ENCODE peak calls at places on chromosome X, in five cellular contexts. C is ovary, B is HepG2, Q is stomach, L is suprapubic skin. T is an unnamed sample.
A peak's percentile ranks its signal among the peaks of the same experiment; 100 is the strongest.

GRCh38 chrX:106698693-106699092 is 27.8 kb upstream of the RNF128 start:
- DNase-seq in C (no peak), B (no peak), Q (no peak), L (no peak), T (no peak)

GRCh38 chrX:54788446-54788845 is 9.6 kb downstream of the ITIH6 start:
- DNase-seq in C (no peak), B (no peak), Q (no peak), L (no peak), T (no peak)

GRCh38 chrX:40061871-40062524 is 35.8 kb downstream of the BCOR start:
- DNase-seq in C (no peak), B (no peak), Q (no peak), L (no peak), T (no peak)

GRCh38 chrX:113390531-113390930 is 549.9 kb upstream of the AMOT start:
- DNase-seq in C (no peak), B (no peak), Q (no peak), L (no peak), T (no peak)

GRCh38 chrX:100328342-100328741 is 81.7 kb downstream of the PCDH19 start:
- DNase-seq in C (no peak), B (no peak), Q (no peak), L (no peak), T (no peak)

GRCh38 chrX:56783450-56783831 is 54.4 kb downstream of the NBDY start:
- DNase-seq in C (peak; percentile 90), B (no peak), Q (peak; percentile 77), L (peak; percentile 85), T (peak; percentile 87)

GRCh38 chrX:2425281-2426071 is 75.3 kb downstream of the DHRSX start:
- DNase-seq in C (no peak), B (peak; percentile 10), Q (no peak), L (no peak), T (no peak)

GRCh38 chrX:7191681-7192110 is 43.7 kb upstream of the PUDP start:
- DNase-seq in C (no peak), B (peak; percentile 5), Q (no peak), L (no peak), T (no peak)

GRCh38 chrX:75181721-75182120 is 25.6 kb upstream of the ABCB7 start:
- DNase-seq in C (no peak), B (no peak), Q (no peak), L (no peak), T (no peak)

GRCh38 chrX:1480082-1480785 is 27.5 kb upstream of the ASMTL start:
- DNase-seq in C (no peak), B (no peak), Q (no peak), L (peak; percentile 17), T (no peak)

GRCh38 chrX:39773923-39774803 is 323.6 kb downstream of the BCOR start:
- DNase-seq in C (no peak), B (no peak), Q (no peak), L (no peak), T (no peak)

GRCh38 chrX:52933213-52933612 is 25.1 kb downstream of the FAM156A start:
- DNase-seq in C (no peak), B (no peak), Q (no peak), L (no peak), T (no peak)

GRCh38 chrX:79330022-79330421 is 37.1 kb downstream of the ITM2A start:
- DNase-seq in C (no peak), B (no peak), Q (no peak), L (no peak), T (no peak)

GRCh38 chrX:16828126-16828908 is 41.8 kb downstream of the RBBP7 start:
- DNase-seq in C (no peak), B (no peak), Q (no peak), L (no peak), T (peak; percentile 13)

GRCh38 chrX:281166-281999 is at the start of gene PLCXD1:
- DNase-seq in C (peak; percentile 67), B (peak; percentile 85), Q (peak; percentile 32), L (peak; percentile 36), T (no peak)

GRCh38 chrX:118350715-118351114 is 4.8 kb downstream of the WDR44 start:
- DNase-seq in C (no peak), B (no peak), Q (no peak), L (no peak), T (no peak)
- H3K4me3 ChIP-seq in C (no peak overlapping the region), B (no peak overlapping the region), Q (no peak overlapping the region), L (no peak overlapping the region), T (no peak overlapping the region)

GRCh38 chrX:131704136-131704695 is 160.3 kb downstream of the OR13H1 start:
- DNase-seq in C (peak; percentile 92), B (no peak), Q (peak; percentile 91), L (peak; percentile 92), T (peak; percentile 93)
- H3K4me1 ChIP-seq in C (no peaks in the 10 kb centered on the region), B (no peaks in the 10 kb centered on the region), Q (peaks cover 5% of the 10 kb centered on the region), L (no peaks in the 10 kb centered on the region), T (no peaks in the 10 kb centered on the region)

GRCh38 chrX:111829345-111829744 is 46.6 kb upstream of the TRPC5OS start:
- DNase-seq in C (no peak), B (no peak), Q (no peak), L (no peak), T (no peak)

GRCh38 chrX:111830561-111830960 is 45.4 kb upstream of the TRPC5OS start:
- DNase-seq in C (no peak), B (no peak), Q (no peak), L (no peak), T (no peak)
- TF ChIP-seq EP300 in C (no peak), B (no peak), Q (no peak), L (no peak), T (no peak)

GRCh38 chrX:37378830-37379229 is 29.7 kb downstream of the PRRG1 start:
- DNase-seq in C (no peak), B (no peak), Q (no peak), L (no peak), T (no peak)
- H3K4me3 ChIP-seq in C (no peak overlapping the region), B (no peak overlapping the region), Q (no peak overlapping the region), L (no peak overlapping the region), T (no peak overlapping the region)

GRCh38 chrX:153473126-153473525 is 2.8 kb upstream of the HAUS7 start:
- DNase-seq in C (no peak), B (no peak), Q (no peak), L (no peak), T (no peak)
- H3K4me1 ChIP-seq in C (peaks cover 10% of the 10 kb centered on the region), B (peaks cover 22% of the 10 kb centered on the region), Q (peaks cover 30% of the 10 kb centered on the region), L (peaks cover 51% of the 10 kb centered on the region), T (peaks cover 6% of the 10 kb centered on the region)

DNA sequence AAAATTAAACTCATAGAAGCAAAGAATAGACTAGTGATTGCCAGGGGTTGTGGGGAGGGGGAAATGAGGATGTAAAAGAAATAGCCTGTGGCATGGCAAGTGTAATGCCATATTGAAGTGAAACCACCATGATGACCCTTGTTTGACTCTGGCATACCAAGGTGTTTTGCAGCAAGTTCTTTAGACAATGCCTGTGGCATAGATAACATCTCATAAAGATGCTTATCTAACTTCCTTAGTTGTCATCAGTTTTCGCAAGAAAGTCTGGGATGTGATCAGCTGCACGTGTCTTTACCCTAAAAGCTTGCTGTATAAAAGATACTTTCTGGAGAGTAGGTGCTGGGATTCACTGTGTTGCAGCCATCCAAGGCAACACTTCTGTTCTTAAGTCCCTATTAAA is 176.1 kb upstream of the MAGEB16 start:
- DNase-seq in C (no peak), B (no peak), Q (no peak), L (no peak), T (no peak)
- TF ChIP-seq EP300 in C (no peak), B (no peak), Q (no peak), L (no peak), T (no peak)

GRCh38 chrX:45801554-45801953 is 600.9 kb upstream of the DIPK2B start:
- DNase-seq in C (no peak), B (no peak), Q (no peak), L (no peak), T (no peak)

GRCh38 chrX:45803383-45803921 is 602.8 kb upstream of the DIPK2B start:
- DNase-seq in C (no peak), B (no peak), Q (no peak), L (no peak), T (no peak)

GRCh38 chrX:45811307-45811706 is 610.6 kb upstream of the DIPK2B start:
- DNase-seq in C (no peak), B (no peak), Q (no peak), L (no peak), T (no peak)

GRCh38 chrX:45807572-45808425 is 607.1 kb upstream of the DIPK2B start:
- DNase-seq in C (no peak), B (no peak), Q (no peak), L (no peak), T (no peak)

DNA sequence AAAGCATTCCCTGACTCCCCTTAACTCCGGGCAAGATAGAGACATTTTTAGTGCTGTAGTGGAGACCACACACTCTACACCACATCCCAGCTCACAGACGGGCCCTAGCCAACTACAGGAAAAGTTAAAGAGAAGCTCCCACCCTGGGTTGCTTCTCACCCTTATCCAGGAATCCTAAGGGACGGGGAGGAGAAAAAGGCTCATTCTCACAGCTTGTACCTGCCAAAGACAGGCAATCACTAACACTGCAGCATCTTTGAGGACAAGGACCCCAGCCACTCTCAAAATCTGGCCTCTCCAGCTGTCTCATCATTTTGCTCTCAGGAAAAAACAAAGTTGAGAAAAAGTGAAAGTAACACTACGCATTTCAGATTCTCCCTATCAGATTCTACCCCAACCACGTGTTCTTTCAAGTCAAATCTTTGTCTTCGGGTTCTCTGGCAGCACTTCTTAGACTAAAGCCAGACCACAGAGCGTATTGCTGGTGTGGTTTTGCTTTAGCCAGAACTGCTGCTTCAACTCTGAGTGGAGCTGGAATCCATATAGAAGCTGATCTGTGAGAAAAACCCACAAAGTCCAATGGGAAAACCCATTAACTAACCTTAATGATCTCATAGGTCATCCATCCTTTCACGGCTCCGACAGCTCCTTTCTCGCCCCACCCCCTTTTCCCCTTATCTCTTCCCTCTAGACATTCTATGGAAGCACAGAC is 605.9 kb upstream of the DIPK2B start:
- DNase-seq in C (no peak), B (no peak), Q (no peak), L (no peak), T (no peak)
- H3K4me3 ChIP-seq in C (peak overlapping the region; percentile 24), B (no peak overlapping the region), Q (peak overlapping the region; percentile 19), L (peak overlapping the region; percentile 33), T (no peak overlapping the region)

DNA sequence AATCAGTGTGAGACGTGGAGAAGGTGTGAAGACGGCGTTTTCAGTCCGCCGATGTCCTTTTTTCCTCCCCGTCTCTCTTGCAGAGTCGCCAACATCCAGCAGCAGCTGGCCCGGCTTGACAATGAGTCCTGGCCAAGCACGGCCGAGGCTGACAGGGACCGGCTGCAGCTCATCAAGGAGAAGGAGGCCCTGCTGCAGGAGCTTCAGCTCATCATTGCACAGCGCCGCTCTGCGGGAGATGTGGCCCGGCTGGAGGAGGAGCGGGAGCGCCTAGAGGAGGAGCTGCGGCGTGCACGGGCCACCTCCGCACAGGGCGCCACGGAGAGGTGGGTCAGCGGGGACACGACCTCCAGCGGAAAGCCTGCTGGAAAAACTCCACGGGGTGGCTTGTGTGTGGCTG is 47.1 kb upstream of the CLCN4 start:
- DNase-seq in C (peak; percentile 85), B (no peak), Q (no peak), L (no peak), T (peak; percentile 38)
- H3K4me1 ChIP-seq in C (peaks cover 20% of the 10 kb centered on the region), B (peaks cover 14% of the 10 kb centered on the region), Q (peaks cover 49% of the 10 kb centered on the region), L (peaks cover 34% of the 10 kb centered on the region), T (peaks cover 12% of the 10 kb centered on the region)

GRCh38 chrX:21839334-21840198 is at the start of gene MBTPS2:
- DNase-seq in C (peak; percentile 89), B (peak; percentile 69), Q (peak; percentile 84), L (peak; percentile 90), T (peak; percentile 85)
- TF ChIP-seq EP300 in C (no peak), B (no peak), Q (no peak), L (no peak), T (no peak)

GRCh38 chrX:137742846-137743245 is 176.9 kb downstream of the ZIC3 start:
- DNase-seq in C (no peak), B (no peak), Q (no peak), L (no peak), T (no peak)
- H3K4me3 ChIP-seq in C (no peak overlapping the region), B (no peak overlapping the region), Q (no peak overlapping the region), L (no peak overlapping the region), T (no peak overlapping the region)

T was measured in transverse colon.